ENCODE peak calls at places on chromosomes 3 and 15, in six cellular contexts. Y is A549, K is HepG2, S is K562, Q is GM12878, G is endothelial cell of umbilical vein. D is an unnamed sample.

GRCh38 chr3:168249048-168249538 is 153.4 kb upstream of the GOLIM4 start:
- DNase-seq in Q (no peak), S (no peak), Y (peak; percentile 0), G (peak; percentile 14), K (no peak), D (no peak)

GRCh38 chr3:194906229-194906629 is 220.5 kb downstream of the FAM43A start:
- DNase-seq in K (peak; percentile 29), Y (no peak), G (peak; percentile 71), S (no peak), Q (no peak), D (no peak)

GRCh38 chr3:57068437-57069089 is 8.1 kb downstream of the SPATA12 start:
- DNase-seq in Y (peak; percentile 68), G (peak; percentile 66), K (no peak), S (peak; percentile 65), Q (peak; percentile 95), D (peak; percentile 97)

GRCh38 chr3:158106773-158107461 is 697 bp upstream of the SHOX2 start:
- DNase-seq in Y (peak; percentile 44), K (no peak), G (peak; percentile 35), S (no peak), Q (no peak), D (no peak)

GRCh38 chr3:193870376-193871092 is 265.4 kb upstream of the HES1 start:
- DNase-seq in Q (no peak), K (no peak), S (no peak), G (no peak), Y (no peak), D (no peak)

GRCh38 chr3:45642731-45643152 is 46.5 kb upstream of the SACM1L start:
- DNase-seq in K (no peak), G (peak; percentile 26), S (no peak), Q (no peak), Y (peak; percentile 51), D (peak; percentile 38)

GRCh38 chr3:59808431-59808830 is 758.6 kb upstream of the CFAP20DC start:
- DNase-seq in Q (no peak), Y (no peak), G (no peak), S (no peak), K (no peak), D (no peak)

GRCh38 chr3:98778852-98779379 is 15.8 kb downstream of the ST3GAL6 start:
- DNase-seq in S (no peak), K (peak; percentile 97), G (peak; percentile 97), Q (no peak), Y (no peak), D (peak; percentile 81)

GRCh38 chr3:30664449-30664848 is 58.0 kb downstream of the TGFBR2 start:
- DNase-seq in K (no peak), Q (no peak), S (no peak), Y (no peak), G (peak; percentile 90), D (no peak)

GRCh38 chr3:196837819-196838420 is 29.8 kb upstream of the SENP5 start:
- DNase-seq in Y (peak; percentile 52), S (peak; percentile 84), Q (peak; percentile 20), G (peak; percentile 56), K (peak; percentile 72), D (peak; percentile 78)

GRCh38 chr3:5170975-5171374 is 16.5 kb upstream of the EDEM1 start:
- DNase-seq in G (no peak), Y (no peak), Q (no peak), K (no peak), S (no peak), D (no peak)

GRCh38 chr3:108603689-108604088 is 14.2 kb downstream of the DZIP3 start:
- DNase-seq in Y (no peak), S (no peak), Q (no peak), K (no peak), G (no peak), D (peak; percentile 32)

GRCh38 chr3:25412269-25412668 is 15.8 kb upstream of the RARB start:
- DNase-seq in S (no peak), K (no peak), Q (no peak), Y (peak; percentile 75), G (peak; percentile 61), D (no peak)

GRCh38 chr3:186826978-186827857 is 15.3 kb upstream of the ADIPOQ start:
- DNase-seq in Y (peak; percentile 72), G (peak; percentile 78), S (peak; percentile 92), K (peak; percentile 60), Q (no peak), D (peak; percentile 86)

GRCh38 chr3:72347819-72348319 is 500.4 kb downstream of the SHQ1 start:
- DNase-seq in Q (peak; percentile 50), S (no peak), G (peak; percentile 92), K (no peak), Y (no peak), D (peak; percentile 89)

GRCh38 chr3:131091768-131092167 is 65.1 kb downstream of the NEK11 start:
- DNase-seq in G (no peak), K (peak; percentile 8), S (no peak), Y (peak; percentile 42), Q (no peak), D (no peak)
- TF ChIP-seq MYC in G (no peak), K (no peak), S (no peak), Y (no peak), Q (no peak), D (no peak)

DNA sequence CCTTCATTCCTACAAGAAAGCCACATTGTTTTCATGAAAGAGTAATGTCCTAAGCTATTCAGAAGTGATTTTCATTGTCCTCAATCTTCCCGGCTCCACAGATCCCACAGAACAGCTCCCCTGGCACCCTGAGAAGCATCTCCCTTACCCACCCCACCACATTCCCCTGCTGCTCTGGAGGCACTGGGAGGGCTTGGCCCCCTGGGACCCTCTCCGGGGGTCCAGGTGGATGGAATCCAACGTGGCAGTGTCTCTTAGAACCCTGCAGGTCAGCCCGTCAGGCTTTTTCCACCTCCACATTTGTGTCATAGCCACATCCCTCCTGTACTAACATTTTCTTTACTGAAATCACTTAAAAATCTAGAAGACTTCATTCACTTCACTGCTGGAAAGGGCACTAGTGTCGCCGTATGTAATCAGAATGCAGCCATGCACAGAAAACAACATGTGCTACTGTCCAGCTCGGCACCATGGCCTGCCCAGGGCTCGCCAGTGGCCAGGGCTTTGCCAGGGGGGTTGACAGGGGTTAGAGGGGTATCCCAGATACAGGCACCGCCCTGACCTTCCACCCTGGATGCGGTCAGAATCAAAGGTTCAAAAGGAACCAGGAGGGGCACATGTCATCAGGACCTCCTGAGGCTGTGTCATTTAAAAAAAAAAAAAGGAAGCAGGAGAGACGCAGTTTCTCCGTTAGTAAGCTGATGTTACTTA is 106.2 kb downstream of the LSM3 start:
- DNase-seq in Q (no peak), Y (no peak), K (no peak), S (no peak), G (no peak), D (no peak)
- TF ChIP-seq MYC in Q (no peak), Y (no peak), K (no peak), S (no peak), G (no peak), D (no peak)

GRCh38 chr15:85963262-85963760 is 116.4 kb upstream of the AGBL1 start:
- DNase-seq in K (no peak), Q (no peak), S (no peak), Y (no peak), G (no peak), D (no peak)
- TF ChIP-seq MYC in K (no peak), Q (no peak), S (no peak), Y (no peak), G (no peak), D (no peak)

DNA sequence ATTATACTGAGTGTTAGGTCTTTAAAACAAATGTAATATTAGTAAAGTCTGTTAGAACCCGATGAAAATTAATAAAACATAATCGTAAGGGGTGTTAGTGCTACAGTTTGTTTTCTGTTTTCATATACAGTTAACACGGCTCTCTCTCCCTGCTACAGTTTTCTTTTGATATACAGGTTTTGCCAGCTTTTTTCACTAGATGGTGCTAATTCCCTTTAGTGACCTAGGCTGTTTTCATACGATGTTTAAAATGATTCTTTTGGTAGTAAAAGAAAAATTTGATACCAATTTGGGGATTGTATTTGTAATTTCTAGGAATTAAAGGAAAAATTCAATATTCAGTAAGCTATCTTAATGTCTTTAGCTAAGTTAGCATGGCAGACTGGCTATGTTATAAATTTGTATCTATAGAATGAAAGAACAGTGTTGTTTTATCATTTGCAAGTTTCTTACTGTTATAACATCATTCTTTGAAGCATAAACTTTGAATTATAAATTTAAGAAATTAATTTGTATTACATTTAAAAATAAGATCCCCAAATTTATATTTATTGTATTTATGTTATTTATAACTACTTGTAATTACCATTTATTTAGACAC is 11.5 kb downstream of the APH1B start:
- DNase-seq in G (peak; percentile 80), Y (peak; percentile 63), Q (no peak), K (peak; percentile 52), S (peak; percentile 69), D (peak; percentile 65)
- TF ChIP-seq MYC in G (no peak), Y (no peak), Q (no peak), K (no peak), S (no peak), D (no peak)

DNA sequence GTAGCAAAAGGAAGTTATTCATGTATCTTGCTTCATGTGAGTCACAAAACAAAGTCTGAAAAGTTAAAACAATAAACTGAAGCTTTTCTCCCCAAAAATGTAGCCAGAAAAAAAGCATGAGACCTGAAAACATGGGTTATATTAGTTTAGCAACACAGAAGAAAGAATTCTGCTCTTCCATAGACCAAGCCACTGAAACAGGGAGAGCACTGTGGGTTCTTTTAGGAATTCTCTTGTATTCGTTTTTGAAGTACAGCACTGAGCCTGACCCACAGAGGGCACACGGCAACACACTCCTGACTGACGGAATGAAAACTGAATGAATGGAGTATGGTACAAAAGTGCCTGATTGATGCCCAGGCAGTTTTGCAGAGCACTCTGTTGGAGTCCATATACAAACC is 66.6 kb downstream of the TM4SF4 start:
- DNase-seq in Q (no peak), G (peak; percentile 78), S (no peak), Y (peak; percentile 78), K (no peak), D (no peak)
- TF ChIP-seq MYC in Q (no peak), G (no peak), S (no peak), Y (no peak), K (no peak), D (no peak)

GRCh38 chr15:77657629-77658238 is 25.0 kb upstream of the LINGO1 start:
- DNase-seq in G (no peak), K (no peak), S (no peak), Q (no peak), Y (no peak), D (no peak)

GRCh38 chr15:77659350-77660321 is 26.9 kb upstream of the LINGO1 start:
- DNase-seq in G (peak; percentile 22), K (peak; percentile 74), Q (no peak), S (peak; percentile 85), Y (peak; percentile 67), D (peak; percentile 73)

GRCh38 chr15:77653832-77654480 is 21.2 kb upstream of the LINGO1 start:
- DNase-seq in Y (no peak), Q (no peak), G (no peak), K (no peak), S (no peak), D (no peak)

GRCh38 chr15:77656294-77656693 is 23.6 kb upstream of the LINGO1 start:
- DNase-seq in K (no peak), Q (no peak), S (no peak), G (no peak), Y (no peak), D (peak; percentile 47)

DNA sequence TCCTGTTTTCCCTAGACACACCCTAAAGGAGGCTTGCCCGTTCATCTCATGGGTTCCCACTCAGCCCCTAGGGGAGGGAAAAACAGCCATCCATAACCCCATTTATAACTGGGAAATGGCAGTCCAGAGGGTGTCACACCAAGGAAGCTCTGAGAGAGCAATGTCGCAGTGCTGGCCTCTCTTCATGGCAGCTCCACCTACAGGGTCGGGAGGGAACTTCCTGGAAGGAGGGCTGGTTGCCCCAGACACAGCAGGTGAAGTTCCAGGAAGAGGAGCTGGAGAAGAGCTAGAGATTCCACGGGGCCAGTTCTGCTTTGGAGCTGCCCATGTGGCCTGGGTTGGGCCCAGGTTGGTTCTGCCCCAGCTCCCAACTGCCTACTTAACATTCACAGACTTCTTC is 22.3 kb upstream of the LINGO1 start:
- DNase-seq in Y (peak; percentile 56), Q (no peak), S (peak; percentile 71), G (no peak), K (peak; percentile 45), D (peak; percentile 40)
- TF ChIP-seq MYC in Y (no peak), Q (no peak), S (no peak), G (no peak), K (peak; percentile 3), D (no peak)